ENCODE peak calls at places on chromosomes 16 and 17, in five cellular contexts. One of them, this sample, is unnamed.

GRCh38 chr16:1535391-1536291 is 2.2 kb downstream of the TMEM204 start:
- DNase-seq in A549: no peak
- DNase-seq in K562: peak; percentile 55
- DNase-seq in GM12878: no peak
- DNase-seq in HepG2: no peak
- DNase-seq in this sample: peak; percentile 32

GRCh38 chr16:1690810-1691209 is 12.7 kb downstream of the JPT2 start:
- DNase-seq in K562: no peak
- DNase-seq in A549: no peak
- DNase-seq in HepG2: no peak
- DNase-seq in GM12878: no peak
- DNase-seq in this sample: no peak

GRCh38 chr16:6111390-6111789 is 1013.8 kb upstream of the EEF2KMT start:
- DNase-seq in HepG2: no peak
- DNase-seq in K562: no peak
- DNase-seq in GM12878: no peak
- DNase-seq in A549: no peak
- DNase-seq in this sample: no peak

GRCh38 chr17:69056179-69056823 is 4.4 kb downstream of the ABCA9 start:
- DNase-seq in K562: no peak
- DNase-seq in A549: no peak
- DNase-seq in HepG2: no peak
- DNase-seq in GM12878: no peak
- DNase-seq in this sample: no peak

GRCh38 chr17:34241062-34241461 is 14.0 kb upstream of the CCL2 start:
- DNase-seq in A549: no peak
- DNase-seq in GM12878: no peak
- DNase-seq in HepG2: no peak
- DNase-seq in K562: no peak
- DNase-seq in this sample: no peak

GRCh38 chr17:81387235-81388060 is 7.8 kb upstream of the BAHCC1 start:
- DNase-seq in GM12878: no peak
- DNase-seq in K562: no peak
- DNase-seq in A549: peak; percentile 61
- DNase-seq in HepG2: no peak
- DNase-seq in this sample: peak; percentile 60

GRCh38 chr16:66935319-66936011 is at the start of gene CES2:
- DNase-seq in HepG2: peak; percentile 84
- DNase-seq in GM12878: no peak
- DNase-seq in K562: peak; percentile 60
- DNase-seq in A549: no peak
- DNase-seq in this sample: peak; percentile 21

GRCh38 chr16:66677179-66677578 is 19.4 kb downstream of the CMTM4 start:
- DNase-seq in A549: no peak
- DNase-seq in GM12878: no peak
- DNase-seq in HepG2: no peak
- DNase-seq in K562: no peak
- DNase-seq in this sample: no peak

GRCh38 chr16:89601906-89602272 is 11.6 kb upstream of the DPEP1 start:
- DNase-seq in A549: no peak
- DNase-seq in GM12878: no peak
- DNase-seq in K562: no peak
- DNase-seq in HepG2: no peak
- DNase-seq in this sample: no peak

GRCh38 chr17:63740464-63741181 is 976 bp downstream of the STRADA start:
- DNase-seq in A549: no peak
- DNase-seq in K562: no peak
- DNase-seq in GM12878: no peak
- DNase-seq in HepG2: no peak
- DNase-seq in this sample: no peak

GRCh38 chr16:60392380-60392779 is 1643.9 kb downstream of the CDH8 start:
- DNase-seq in GM12878: no peak
- DNase-seq in K562: no peak
- DNase-seq in A549: no peak
- DNase-seq in HepG2: no peak
- DNase-seq in this sample: no peak

GRCh38 chr17:13337864-13338371 is 263.8 kb downstream of the HS3ST3A1 start:
- DNase-seq in HepG2: peak; percentile 42
- DNase-seq in A549: peak; percentile 36
- DNase-seq in GM12878: no peak
- DNase-seq in K562: peak; percentile 11
- DNase-seq in this sample: peak; percentile 57

GRCh38 chr16:67547423-67548264 is 14.7 kb upstream of the CTCF start:
- DNase-seq in K562: no peak
- DNase-seq in GM12878: no peak
- DNase-seq in HepG2: no peak
- DNase-seq in A549: no peak
- DNase-seq in this sample: no peak

GRCh38 chr17:77654861-77655260 is 303.6 kb upstream of the TNRC6C start:
- DNase-seq in K562: no peak
- DNase-seq in A549: no peak
- DNase-seq in GM12878: no peak
- DNase-seq in HepG2: no peak
- DNase-seq in this sample: no peak

GRCh38 chr17:12603566-12603965 is 62.1 kb upstream of the MYOCD start:
- DNase-seq in K562: no peak
- DNase-seq in HepG2: no peak
- DNase-seq in A549: no peak
- DNase-seq in GM12878: no peak
- DNase-seq in this sample: no peak

GRCh38 chr17:28298449-28298848 is 20.6 kb upstream of the TMEM97 start:
- DNase-seq in HepG2: no peak
- DNase-seq in A549: no peak
- DNase-seq in K562: no peak
- DNase-seq in GM12878: no peak
- DNase-seq in this sample: no peak

GRCh38 chr16:31869511-31870201 is 4.0 kb upstream of the ZNF267 start:
- DNase-seq in GM12878: peak; percentile 63
- DNase-seq in HepG2: no peak
- DNase-seq in K562: no peak
- DNase-seq in A549: no peak
- DNase-seq in this sample: peak; percentile 17

GRCh38 chr17:41962768-41963434 is 3.7 kb upstream of the CNP start:
- DNase-seq in K562: peak; percentile 78
- DNase-seq in A549: peak; percentile 91
- DNase-seq in GM12878: no peak
- DNase-seq in HepG2: peak; percentile 74
- DNase-seq in this sample: peak; percentile 93

GRCh38 chr16:2954228-2954627 is 9.8 kb upstream of the KREMEN2 start:
- DNase-seq in K562: no peak
- DNase-seq in HepG2: no peak
- DNase-seq in A549: no peak
- DNase-seq in GM12878: no peak
- DNase-seq in this sample: no peak

GRCh38 chr17:9240659-9241370 is 219.5 kb downstream of the NTN1 start:
- DNase-seq in HepG2: peak; percentile 35
- DNase-seq in GM12878: no peak
- DNase-seq in K562: peak; percentile 21
- DNase-seq in A549: no peak
- DNase-seq in this sample: peak; percentile 84

GRCh38 chr16:88867561-88868246 is 1.2 kb upstream of the PABPN1L start:
- DNase-seq in HepG2: no peak
- DNase-seq in A549: no peak
- DNase-seq in GM12878: no peak
- DNase-seq in K562: peak; percentile 44
- DNase-seq in this sample: no peak

GRCh38 chr17:41678907-41679739 is 9.6 kb upstream of the EIF1 start:
- DNase-seq in HepG2: no peak
- DNase-seq in GM12878: peak; percentile 84
- DNase-seq in A549: no peak
- DNase-seq in K562: peak; percentile 69
- DNase-seq in this sample: no peak

GRCh38 chr16:9965079-9965478 is 217.1 kb downstream of the GRIN2A start:
- DNase-seq in K562: no peak
- DNase-seq in HepG2: no peak
- DNase-seq in A549: no peak
- DNase-seq in GM12878: no peak
- DNase-seq in this sample: no peak
- TF ChIP-seq JUNB in K562: no peak
- TF ChIP-seq JUNB in HepG2: no peak
- TF ChIP-seq JUNB in A549: no peak
- TF ChIP-seq JUNB in GM12878: no peak
- TF ChIP-seq JUNB in this sample: no peak

GRCh38 chr17:3260163-3260562 is 38.0 kb downstream of the OR3A1 start:
- DNase-seq in GM12878: no peak
- DNase-seq in A549: no peak
- DNase-seq in K562: no peak
- DNase-seq in HepG2: no peak
- DNase-seq in this sample: no peak
- TF ChIP-seq JUNB in GM12878: no peak
- TF ChIP-seq JUNB in A549: no peak
- TF ChIP-seq JUNB in K562: no peak
- TF ChIP-seq JUNB in HepG2: no peak
- TF ChIP-seq JUNB in this sample: no peak

GRCh38 chr16:58464047-58464915 is 35.7 kb upstream of the NDRG4 start:
- DNase-seq in K562: no peak
- DNase-seq in GM12878: no peak
- DNase-seq in HepG2: no peak
- DNase-seq in A549: no peak
- DNase-seq in this sample: peak; percentile 67
- TF ChIP-seq JUNB in K562: no peak
- TF ChIP-seq JUNB in GM12878: no peak
- TF ChIP-seq JUNB in HepG2: no peak
- TF ChIP-seq JUNB in A549: no peak
- TF ChIP-seq JUNB in this sample: no peak

GRCh38 chr16:11047057-11047456 is 102.7 kb downstream of the CLEC16A start:
- DNase-seq in GM12878: no peak
- DNase-seq in A549: no peak
- DNase-seq in HepG2: no peak
- DNase-seq in K562: no peak
- DNase-seq in this sample: no peak
- TF ChIP-seq JUNB in GM12878: no peak
- TF ChIP-seq JUNB in A549: no peak
- TF ChIP-seq JUNB in HepG2: no peak
- TF ChIP-seq JUNB in K562: no peak
- TF ChIP-seq JUNB in this sample: no peak

DNA sequence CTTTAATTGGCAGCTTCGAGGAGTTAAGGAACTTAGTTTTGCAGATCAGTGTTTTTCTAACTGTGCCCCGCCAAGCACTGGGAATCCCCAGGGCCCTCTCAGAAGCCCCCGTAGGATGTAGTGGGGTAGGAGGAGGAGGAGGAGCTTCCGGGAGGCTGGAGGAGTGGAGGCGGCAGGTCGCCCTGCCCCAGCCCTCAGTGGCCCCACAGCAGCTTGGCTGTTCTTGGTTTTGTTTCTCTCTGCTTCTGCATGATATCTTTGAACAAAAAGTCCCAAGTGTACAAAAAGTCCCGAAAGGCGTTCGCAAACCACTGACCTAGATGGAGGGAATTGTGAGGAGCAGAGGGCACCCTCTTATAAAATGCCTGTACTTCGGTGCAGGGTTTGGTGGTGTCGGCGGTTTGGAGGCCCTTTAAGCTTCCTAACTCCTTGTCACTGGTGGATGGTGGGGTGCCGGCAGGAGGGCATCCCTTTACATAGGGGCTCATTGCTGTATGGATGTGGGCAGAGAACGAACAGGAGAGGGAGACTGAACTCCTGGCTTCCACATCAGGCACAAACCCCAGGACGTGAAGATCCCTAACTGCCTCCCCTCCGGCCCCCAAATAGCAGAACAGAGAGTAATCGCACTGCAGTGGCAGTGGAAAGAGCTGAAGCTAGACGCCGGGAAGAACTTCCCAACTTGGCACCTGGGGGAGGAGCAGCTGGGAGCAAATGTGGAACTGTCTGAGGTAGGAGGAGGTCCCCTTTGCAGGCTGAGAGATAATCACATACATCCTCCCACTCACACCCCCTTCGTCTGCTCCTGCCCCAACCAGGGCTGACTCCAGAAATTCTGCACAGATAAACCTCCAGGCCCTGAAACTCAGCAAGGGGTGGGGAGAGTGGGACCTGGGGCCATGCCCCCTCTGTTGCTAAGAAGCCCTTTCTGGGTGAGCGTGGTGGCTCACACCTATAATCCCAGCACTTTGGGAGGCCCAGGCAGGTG is 20.1 kb downstream of the EPOP start:
- DNase-seq in A549: no peak
- DNase-seq in GM12878: peak; percentile 64
- DNase-seq in K562: peak; percentile 56
- DNase-seq in HepG2: no peak
- DNase-seq in this sample: peak; percentile 14
- TF ChIP-seq JUNB in A549: no peak
- TF ChIP-seq JUNB in GM12878: no peak
- TF ChIP-seq JUNB in K562: no peak
- TF ChIP-seq JUNB in HepG2: no peak
- TF ChIP-seq JUNB in this sample: no peak

GRCh38 chr16:87817910-87818309 is 51.4 kb downstream of the SLC7A5 start:
- DNase-seq in A549: no peak
- DNase-seq in HepG2: no peak
- DNase-seq in GM12878: no peak
- DNase-seq in K562: no peak
- DNase-seq in this sample: no peak
- TF ChIP-seq JUNB in A549: no peak
- TF ChIP-seq JUNB in HepG2: no peak
- TF ChIP-seq JUNB in GM12878: no peak
- TF ChIP-seq JUNB in K562: no peak
- TF ChIP-seq JUNB in this sample: no peak

GRCh38 chr17:3718251-3718650 is 5.5 kb upstream of the HASPIN start:
- DNase-seq in A549: no peak
- DNase-seq in K562: no peak
- DNase-seq in GM12878: no peak
- DNase-seq in HepG2: no peak
- DNase-seq in this sample: no peak
- TF ChIP-seq JUNB in A549: no peak
- TF ChIP-seq JUNB in K562: no peak
- TF ChIP-seq JUNB in GM12878: no peak
- TF ChIP-seq JUNB in HepG2: no peak
- TF ChIP-seq JUNB in this sample: no peak

DNA sequence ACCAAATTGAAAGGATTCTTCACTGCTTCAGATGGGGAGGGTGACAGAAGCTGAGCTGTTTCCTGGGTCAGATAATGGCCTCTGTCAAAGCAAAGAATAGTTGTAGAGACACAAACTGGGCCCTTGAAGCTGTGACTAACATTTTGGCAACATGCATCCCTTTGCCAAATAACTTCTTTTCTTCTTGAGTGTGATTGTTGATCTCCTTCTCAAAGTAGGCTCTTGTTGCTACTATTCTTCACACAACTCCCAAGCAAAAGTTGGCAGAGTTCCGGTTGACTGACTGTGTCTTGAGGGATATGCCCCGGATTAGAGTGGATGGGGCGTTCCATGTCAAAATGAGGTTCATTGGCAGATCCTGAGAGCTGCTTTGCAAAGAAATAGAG is 5.6 kb downstream of the WIPF2 start:
- DNase-seq in HepG2: no peak
- DNase-seq in A549: no peak
- DNase-seq in GM12878: no peak
- DNase-seq in K562: no peak
- DNase-seq in this sample: no peak
- TF ChIP-seq JUNB in HepG2: no peak
- TF ChIP-seq JUNB in A549: no peak
- TF ChIP-seq JUNB in GM12878: no peak
- TF ChIP-seq JUNB in K562: no peak
- TF ChIP-seq JUNB in this sample: no peak